ENCODE peak calls at places on chromosomes 5 and 9, in six cellular contexts. S is Peyer's patch; L is body of pancreas; C is lung; G is aorta; B is CD8-positive, alpha-beta T cell. D is an unnamed sample. For H3K4me1 and H3K9me3, the result is how much of the 10 kb centered on the place peaks cover.

GRCh38 chr5:172714491-172715420 is 56.2 kb downstream of the DUSP1 start:
- DNase-seq in C (peak), G (peak), B (peak), S (peak), L (peak), D (peak)

GRCh38 chr5:168765220-168766037 is 186.3 kb upstream of the PANK3 start:
- DNase-seq in B (no peak), G (peak), L (no peak), C (no peak), S (no peak), D (no peak)

GRCh38 chr9:34492051-34492450 is 30.7 kb downstream of the ENHO start:
- DNase-seq in G (no peak), S (no peak), L (no peak), B (no peak), C (no peak), D (no peak)

GRCh38 chr5:159638954-159639559 is 277.2 kb upstream of the ADRA1B start:
- DNase-seq in L (no peak), G (no peak), C (no peak), S (no peak), B (no peak), D (no peak)

GRCh38 chr5:135337064-135337463 is 62.0 kb downstream of the MACROH2A1 start:
- DNase-seq in G (peak), S (no peak), C (no peak), B (no peak), L (no peak), D (no peak)

GRCh38 chr5:115168829-115169391 is 798 bp downstream of the TRIM36 start:
- DNase-seq in L (peak), B (no peak), C (no peak), G (peak), S (no peak), D (no peak)

GRCh38 chr5:112833971-112834370 is 27.1 kb upstream of the SRP19 start:
- DNase-seq in B (no peak), C (no peak), L (no peak), S (no peak), G (no peak), D (no peak)

GRCh38 chr5:10421841-10422691 is 19.6 kb upstream of the ROPN1L start:
- DNase-seq in L (no peak), B (no peak), C (no peak), G (no peak), S (no peak), D (no peak)

GRCh38 chr5:17005087-17005828 is 69.2 kb upstream of the MYO10 start:
- DNase-seq in B (no peak), C (no peak), G (no peak), S (no peak), L (no peak), D (no peak)

DNA sequence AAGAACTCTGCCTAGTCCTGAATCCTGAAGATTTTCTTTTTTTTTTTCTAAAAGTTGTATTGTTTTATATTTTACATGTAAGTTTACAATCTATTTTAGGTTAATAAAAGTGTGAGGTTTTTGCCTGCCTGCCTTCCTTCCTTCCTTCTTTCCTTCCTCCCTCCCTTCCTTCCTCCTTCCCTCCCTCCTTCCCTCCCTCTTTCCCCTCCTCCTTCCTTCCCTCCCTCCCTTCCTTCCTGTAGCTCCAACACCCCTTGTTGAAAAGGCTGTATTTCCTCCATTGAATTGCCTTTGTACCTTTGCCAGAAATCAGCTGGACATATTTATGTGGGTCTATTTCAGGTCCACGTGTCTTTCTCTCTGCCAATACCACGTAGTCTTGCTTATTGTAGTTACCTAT is 46.6 kb downstream of the CACNA1B start:
- DNase-seq in G (no peak), S (no peak), C (no peak), B (no peak), L (no peak), D (no peak)
- H3K4me3 ChIP-seq in G (no peak), S (no peak), C (no peak), B (no peak), L (no peak), D (no peak)

DNA sequence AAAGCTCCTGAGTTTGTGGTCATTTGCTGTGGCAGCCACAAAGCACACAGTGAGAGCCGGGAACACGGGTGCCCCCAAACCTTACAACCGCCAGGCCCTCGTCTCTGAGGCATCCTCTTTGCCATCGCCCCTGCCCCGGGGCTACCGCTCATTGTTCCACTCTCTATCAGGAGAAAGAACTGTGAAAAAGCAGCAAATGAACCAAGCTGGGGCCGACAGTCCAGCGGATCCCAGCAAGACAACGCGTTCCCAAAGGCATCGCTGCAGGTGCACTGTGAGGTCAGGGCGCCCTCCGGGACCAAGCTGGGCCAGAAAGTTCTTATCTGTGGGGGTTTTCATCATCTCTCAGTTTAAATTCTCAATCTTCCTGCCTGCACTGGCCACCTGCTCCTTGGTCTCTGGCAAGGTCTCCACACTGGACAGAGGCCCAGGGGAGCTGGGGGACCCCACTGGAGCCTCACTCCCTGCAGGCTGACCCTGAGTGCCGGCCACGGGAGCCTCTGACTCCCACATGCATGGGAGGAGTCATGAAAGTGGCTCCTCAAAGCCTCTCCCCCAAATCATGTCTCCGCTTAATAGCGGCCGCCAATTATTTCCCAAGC is 32.1 kb downstream of the VAV2 start:
- DNase-seq in L (no peak), C (no peak), G (peak), S (no peak), B (peak), D (no peak)
- H3K4me1 ChIP-seq in L (half or more), C (under half), G (under half), S (half or more), B (under half), D (half or more)

GRCh38 chr9:102434545-102434944 is 560.6 kb upstream of the CYLC2 start:
- DNase-seq in B (no peak), G (no peak), C (no peak), S (no peak), L (no peak), D (no peak)
- H3K9me3 ChIP-seq in B (under half), G (under half), C (under half), S (under half), L (under half), D (under half)

GRCh38 chr5:32314658-32315057 is 1.9 kb upstream of the MTMR12 start:
- DNase-seq in S (no peak), G (no peak), L (peak), B (no peak), C (no peak), D (no peak)
- H3K4me3 ChIP-seq in S (no peak), G (no peak), L (no peak), B (no peak), C (no peak), D (no peak)

GRCh38 chr5:93574939-93575241 is 6.1 kb downstream of the NR2F1-AS1 start:
- DNase-seq in B (no peak), C (no peak), L (no peak), S (no peak), G (no peak), D (no peak)

GRCh38 chr5:93574041-93574938 is 6.7 kb downstream of the NR2F1-AS1 start:
- DNase-seq in L (no peak), G (no peak), S (no peak), C (no peak), B (no peak), D (no peak)

GRCh38 chr5:93572101-93572772 is 8.8 kb downstream of the NR2F1-AS1 start:
- DNase-seq in C (no peak), L (no peak), B (no peak), S (no peak), G (no peak), D (no peak)

GRCh38 chr5:93572773-93573626 is 8.0 kb downstream of the NR2F1-AS1 start:
- DNase-seq in S (no peak), G (no peak), C (no peak), B (no peak), L (no peak), D (no peak)

DNA sequence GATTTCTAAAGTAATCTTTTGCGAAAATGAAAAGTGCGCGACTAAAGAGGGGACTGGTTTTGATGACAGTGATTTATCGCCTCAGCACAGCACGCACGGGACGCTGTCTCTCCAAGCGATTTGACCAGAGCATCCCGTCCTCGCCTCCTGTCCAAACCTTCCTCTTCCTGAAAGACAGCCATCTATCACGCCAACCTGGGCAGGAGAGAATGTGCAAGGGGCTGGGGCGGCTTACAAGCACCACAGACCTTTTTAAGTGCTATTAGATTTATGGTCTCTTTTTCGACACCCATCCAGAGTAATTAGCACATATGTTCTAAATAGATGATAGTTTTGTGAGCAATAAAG is 7.4 kb downstream of the NR2F1-AS1 start:
- DNase-seq in S (no peak), G (no peak), C (no peak), B (no peak), L (no peak), D (no peak)
- H3K4me1 ChIP-seq in S (under half), G (under half), C (under half), B (under half), L (under half), D (under half)

GRCh38 chr9:78962186-78962585 is 609.6 kb upstream of the TLE4 start:
- DNase-seq in L (no peak), C (no peak), G (no peak), B (no peak), S (no peak), D (no peak)
- H3K9me3 ChIP-seq in L (under half), C (under half), G (under half), B (under half), S (under half), D (under half)

DNA sequence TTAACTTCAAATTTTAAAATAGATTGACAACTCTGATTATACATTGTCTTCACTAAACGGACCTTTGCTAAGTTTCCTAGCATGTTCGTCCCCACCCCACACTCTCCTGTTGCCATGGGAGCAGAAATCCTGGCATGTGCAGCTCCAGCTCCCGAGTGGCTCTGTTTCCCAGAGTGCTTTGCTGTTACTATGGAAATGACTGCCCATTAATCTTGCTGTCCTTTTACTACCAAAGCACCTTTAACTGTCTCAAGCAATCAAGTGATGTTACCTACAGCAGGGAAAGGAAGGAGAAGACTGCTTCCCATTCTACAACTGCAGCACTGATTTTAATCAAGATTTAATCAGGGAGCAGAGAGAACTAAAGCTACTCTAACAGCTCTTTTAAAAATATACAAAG is 212.0 kb upstream of the KIF2A start:
- DNase-seq in B (no peak), L (peak), C (peak), S (no peak), G (no peak), D (no peak)
- H3K4me3 ChIP-seq in B (peak), L (no peak), C (no peak), S (no peak), G (no peak), D (no peak)

DNA sequence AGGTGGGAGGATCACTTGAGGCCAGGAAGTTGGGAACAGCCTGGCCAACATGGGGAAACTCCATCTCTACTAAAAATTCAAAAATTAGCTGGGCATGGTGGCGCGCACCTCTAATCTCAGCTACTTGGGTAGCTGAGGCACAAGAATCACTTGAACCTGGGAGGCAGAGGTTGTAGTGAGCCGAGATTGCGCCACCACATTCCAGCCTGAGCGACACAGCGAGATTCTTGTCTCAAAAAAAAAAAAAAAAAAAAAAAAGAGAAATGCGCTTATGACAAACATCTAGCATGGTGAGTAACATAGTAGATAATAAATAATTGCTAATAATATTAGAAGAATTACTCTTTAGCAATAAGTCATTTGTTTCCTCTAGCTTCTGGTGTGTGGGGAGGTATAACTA is 25.9 kb downstream of the RUSC2 start:
- DNase-seq in L (no peak), C (no peak), S (no peak), B (no peak), G (no peak), D (no peak)
- H3K4me1 ChIP-seq in L (half or more), C (under half), S (under half), B (under half), G (under half), D (half or more)

DNA sequence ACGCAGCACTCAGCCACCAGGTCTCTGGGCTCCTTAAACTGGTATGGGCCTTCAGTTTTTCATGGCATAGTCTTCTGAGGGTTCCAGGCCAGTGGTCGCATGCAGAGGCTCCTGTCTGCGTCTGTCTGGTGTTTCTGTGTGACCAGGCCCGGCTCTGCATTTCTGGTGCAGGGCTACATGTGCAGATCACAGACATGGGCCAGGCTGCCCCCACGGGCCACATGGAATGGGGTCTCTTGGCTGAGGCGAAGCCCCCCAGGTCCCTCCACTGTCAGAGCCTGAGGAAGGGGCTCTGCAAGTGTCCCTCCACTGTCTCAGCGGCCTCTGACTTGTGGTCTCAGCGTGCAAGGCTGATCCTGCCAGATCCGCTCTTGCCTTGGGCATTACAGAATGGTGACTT is 15.6 kb upstream of the CARD19 start:
- DNase-seq in C (no peak), S (no peak), G (peak), L (no peak), B (no peak), D (no peak)
- H3K9me3 ChIP-seq in C (under half), S (under half), G (under half), L (under half), B (under half), D (under half)

DNA sequence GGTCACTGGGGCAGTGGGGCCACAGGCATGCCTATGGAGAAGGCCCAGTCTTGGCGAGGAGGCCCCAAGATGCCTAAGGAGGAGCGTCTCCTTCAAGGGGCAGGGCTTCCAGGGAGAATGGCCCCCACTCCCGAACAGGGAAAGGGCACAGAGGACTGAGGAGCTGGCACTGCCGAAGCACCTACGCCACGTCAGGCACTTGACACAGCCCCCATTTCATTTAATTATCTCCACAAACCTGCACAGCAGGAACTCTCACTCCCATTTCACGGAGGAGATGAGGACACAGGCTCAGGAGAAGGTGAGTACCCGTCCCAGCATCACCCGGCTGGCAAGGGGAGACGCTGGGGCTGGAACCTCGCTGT is 26.0 kb downstream of the EGR1 start:
- DNase-seq in C (no peak), G (no peak), B (no peak), L (no peak), S (no peak), D (no peak)
- H3K4me3 ChIP-seq in C (no peak), G (no peak), B (peak), L (no peak), S (peak), D (peak)

D was measured in left ventricle myocardium inferior.